ENCODE peak calls at places on chromosomes 3 and 15, in six cellular contexts. O is OCI-LY7, F is GM03348, L is NCI-H774, J is ovary, Y is breast epithelium. Z is an unnamed sample.

GRCh38 chr15:90641581-90642463 is 75.3 kb upstream of the BLM start:
- DNase-seq in L (no peak), J (no peak), F (no peak), O (no peak), Y (no peak), Z (no peak)

GRCh38 chr3:54427951-54428871 is 305.9 kb downstream of the CACNA2D3 start:
- DNase-seq in J (peak; percentile 58), Y (peak; percentile 35), F (peak; percentile 70), L (peak; percentile 36), O (peak; percentile 57), Z (no peak)

GRCh38 chr3:125045194-125045593 is 10.6 kb downstream of the HEG1 start:
- DNase-seq in Y (no peak), L (no peak), O (no peak), F (peak; percentile 42), J (no peak), Z (no peak)

GRCh38 chr3:104291437-104291851 is 1075.3 kb upstream of the ALCAM start:
- DNase-seq in O (peak; percentile 15), L (no peak), J (no peak), F (peak; percentile 12), Y (no peak), Z (no peak)

GRCh38 chr3:124609402-124609801 is 120.8 kb upstream of the UMPS start:
- DNase-seq in Y (no peak), F (no peak), J (no peak), L (no peak), O (no peak), Z (no peak)

GRCh38 chr15:25173241-25174028 is 218.6 kb downstream of the SNRPN start:
- DNase-seq in O (no peak), Y (peak; percentile 5), F (peak; percentile 1), J (no peak), L (no peak), Z (peak; percentile 9)

GRCh38 chr3:50210510-50211367 is 5.7 kb downstream of the SLC38A3 start:
- DNase-seq in F (no peak), Y (no peak), L (no peak), J (no peak), O (no peak), Z (no peak)

GRCh38 chr15:63556246-63556645 is 40.9 kb upstream of the FBXL22 start:
- DNase-seq in F (no peak), L (no peak), O (no peak), Y (no peak), J (no peak), Z (no peak)

Z was measured in upper lobe of left lung.